ENCODE peak calls at places on chromosomes 5 and 9, in four cellular contexts. F is T47D, B is fibroblast of the aortic adventitia, M is stomach. N is an unnamed sample.

GRCh38 chr9:132015866-132016265 is 63.8 kb downstream of the MED27 start:
- DNase-seq in M (no peak), B (no peak), F (no peak), N (no peak)

GRCh38 chr9:117929873-117930272 is 225.7 kb downstream of the TLR4 start:
- DNase-seq in M (no peak), F (no peak), B (no peak), N (peak; percentile 63)

GRCh38 chr5:173202266-173202875 is 32.6 kb downstream of the NKX2-5 start:
- DNase-seq in M (no peak), F (no peak), B (no peak), N (no peak)

GRCh38 chr5:86885489-86886225 is 267.9 kb downstream of the COX7C start:
- DNase-seq in B (peak; percentile 18), M (no peak), F (no peak), N (no peak)

GRCh38 chr9:112586600-112587155 is 100.1 kb downstream of the KIAA1958 start:
- DNase-seq in M (no peak), F (no peak), B (no peak), N (no peak)

GRCh38 chr9:14908221-14909206 is 1.7 kb downstream of the FREM1 start:
- DNase-seq in F (no peak), B (no peak), M (no peak), N (no peak)

GRCh38 chr5:145975361-145976066 is 39.1 kb downstream of the SH3RF2 start:
- DNase-seq in M (peak; percentile 37), F (no peak), B (peak; percentile 93), N (peak; percentile 56)

GRCh38 chr5:134438641-134439621 is 27.2 kb upstream of the CDKN2AIPNL start:
- DNase-seq in M (peak; percentile 38), B (peak; percentile 100), F (no peak), N (peak; percentile 98)

GRCh38 chr5:32076699-32077695 is 97.1 kb downstream of the GOLPH3 start:
- DNase-seq in B (peak; percentile 72), M (peak; percentile 38), F (peak; percentile 30), N (peak; percentile 42)

GRCh38 chr9:3526903-3527652 is 1.3 kb upstream of the RFX3 start:
- DNase-seq in M (no peak), F (no peak), B (peak; percentile 25), N (peak; percentile 46)

GRCh38 chr5:84248013-84248412 is 136.7 kb downstream of the EDIL3 start:
- DNase-seq in M (no peak), B (no peak), F (no peak), N (no peak)

GRCh38 chr5:54460181-54460919 is 4.9 kb downstream of the HSPB3 start:
- DNase-seq in M (no peak), F (no peak), B (peak; percentile 37), N (no peak)

GRCh38 chr5:13745508-13745907 is 199.0 kb downstream of the DNAH5 start:
- DNase-seq in F (no peak), M (no peak), B (peak; percentile 6), N (no peak)

GRCh38 chr9:117779760-117780159 is 75.6 kb downstream of the TLR4 start:
- DNase-seq in B (no peak), M (no peak), F (no peak), N (no peak)

N was measured in left lobe of liver.